ENCODE peak calls at places on chromosomes 2 and 18, in seven cellular contexts. I is stimulated activated CD8-positive, alpha-beta memory T cell treated with anti-CD3 and anti-CD28 coated beads, Interleukin-7, amount 100 ng/mL, for 1 hour; W is cardiac muscle cell; E is GM13977; L is iris pigment epithelial cell; J is ELR; Y is Kasumi-1. G is an unnamed sample.

GRCh38 chr2:85549826-85550225 is 10.9 kb downstream of the MAT2A start:
- DNase-seq in I (no peak), W (no peak), E (no peak), L (peak; percentile 91), J (peak; percentile 96), Y (peak; percentile 17), G (no peak)

GRCh38 chr2:186384226-186384625 is 101.8 kb upstream of the ZC3H15 start:
- DNase-seq in I (no peak), W (no peak), E (no peak), L (no peak), J (no peak), Y (no peak), G (no peak)

GRCh38 chr2:39524756-39525635 is 87.9 kb upstream of the MAP4K3 start:
- DNase-seq in I (no peak), W (no peak), E (no peak), L (peak; percentile 52), J (no peak), Y (no peak), G (no peak)

GRCh38 chr2:11809586-11810236 is 63.3 kb downstream of the LPIN1 start:
- DNase-seq in I (no peak), W (no peak), E (no peak), L (peak; percentile 29), J (no peak), Y (no peak), G (no peak)

GRCh38 chr2:22355816-22356433 is 1029.1 kb upstream of the KLHL29 start:
- DNase-seq in I (no peak), W (peak; percentile 70), E (peak; percentile 25), L (peak; percentile 1), J (peak; percentile 8), Y (peak; percentile 11), G (peak; percentile 22)

GRCh38 chr2:9638532-9638931 is 7.7 kb upstream of the YWHAQ start:
- DNase-seq in I (no peak), W (no peak), E (no peak), L (peak; percentile 97), J (peak; percentile 96), Y (no peak), G (no peak)

GRCh38 chr2:127187081-127187775 is 32.9 kb downstream of the CYP27C1 start:
- DNase-seq in I (no peak), W (no peak), E (no peak), L (no peak), J (no peak), Y (no peak), G (no peak)

GRCh38 chr2:157894694-157895450 is 18.7 kb upstream of the ACVR1 start:
- DNase-seq in I (no peak), W (no peak), E (no peak), L (peak; percentile 88), J (peak; percentile 69), Y (no peak), G (no peak)

GRCh38 chr2:141331127-141331526 is 799.7 kb downstream of the LRP1B start:
- DNase-seq in I (no peak), W (no peak), E (no peak), L (peak; percentile 98), J (peak; percentile 87), Y (peak; percentile 76), G (no peak)

GRCh38 chr2:287471-287885 is 413 bp downstream of the ALKAL2 start:
- DNase-seq in I (no peak), W (peak; percentile 50), E (peak; percentile 64), L (peak; percentile 61), J (no peak), Y (peak; percentile 22), G (no peak)

GRCh38 chr2:211879323-211879722 is 659.3 kb downstream of the ERBB4 start:
- DNase-seq in I (no peak), W (no peak), E (peak; percentile 7), L (peak; percentile 28), J (peak; percentile 47), Y (no peak), G (no peak)

GRCh38 chr2:234950730-234951385 is 959 bp upstream of the SH3BP4 start:
- DNase-seq in I (no peak), W (no peak), E (no peak), L (peak; percentile 71), J (peak; percentile 64), Y (no peak), G (no peak)

GRCh38 chr2:157394928-157395327 is 49.0 kb downstream of the CYTIP start:
- DNase-seq in I (no peak), W (peak; percentile 4), E (no peak), L (no peak), J (no peak), Y (no peak), G (no peak)

GRCh38 chr2:237695201-237695780 is 67.9 kb downstream of the LRRFIP1 start:
- DNase-seq in I (no peak), W (no peak), E (no peak), L (peak; percentile 94), J (peak; percentile 98), Y (peak; percentile 86), G (no peak)

GRCh38 chr2:47345584-47345913 is 57.4 kb upstream of the MSH2 start:
- DNase-seq in I (no peak), W (no peak), E (no peak), L (no peak), J (no peak), Y (no peak), G (no peak)

GRCh38 chr2:144995482-144995881 is 475.6 kb upstream of the ZEB2 start:
- DNase-seq in I (no peak), W (no peak), E (no peak), L (peak; percentile 48), J (no peak), Y (no peak), G (no peak)

GRCh38 chr2:54669677-54670484 is 53.6 kb upstream of the EML6 start:
- DNase-seq in I (no peak), W (no peak), E (no peak), L (peak; percentile 85), J (no peak), Y (peak; percentile 28), G (no peak)

GRCh38 chr2:29518988-29519925 is 402.1 kb downstream of the ALK start:
- DNase-seq in I (no peak), W (no peak), E (no peak), L (peak; percentile 92), J (peak; percentile 32), Y (no peak), G (no peak)

GRCh38 chr2:42984617-42985016 is 192.2 kb upstream of the HAAO start:
- DNase-seq in I (no peak), W (no peak), E (no peak), L (no peak), J (no peak), Y (no peak), G (no peak)

GRCh38 chr18:49464718-49465598 is 4.5 kb upstream of the DYM start:
- DNase-seq in I (no peak), W (peak; percentile 45), E (no peak), L (peak; percentile 26), J (peak; percentile 37), Y (peak; percentile 75), G (peak; percentile 81)

GRCh38 chr2:234178309-234179030 is 128.0 kb downstream of the SPP2 start:
- DNase-seq in I (no peak), W (peak; percentile 39), E (no peak), L (peak; percentile 14), J (peak; percentile 15), Y (no peak), G (no peak)

GRCh38 chr2:46913471-46914381 is 1.9 kb downstream of the MCFD2 start:
- DNase-seq in I (no peak), W (no peak), E (no peak), L (peak; percentile 81), J (peak; percentile 89), Y (peak; percentile 35), G (peak; percentile 32)

GRCh38 chr2:234939976-234940375 is 11.8 kb upstream of the SH3BP4 start:
- DNase-seq in I (no peak), W (no peak), E (no peak), L (no peak), J (no peak), Y (no peak), G (no peak)